ENCODE peak calls at places on chromosomes 1 and 21, in seven cellular contexts. X is spleen, A is tibial artery, I is pancreas, L is osteoblast, H is neural progenitor cell, P is left ventricle myocardium inferior. O is an unnamed sample.
A peak's percentile ranks its signal among the peaks of the same experiment; 100 is the strongest.

GRCh38 chr21:38472709-38473108 is 25.6 kb downstream of the ERG start:
- DNase-seq in A (no peak), P (no peak), I (no peak), X (peak; percentile 85), L (peak; percentile 45), H (no peak), O (no peak)

GRCh38 chr21:46038871-46039397 is 57.4 kb downstream of the COL6A1 start:
- DNase-seq in L (peak; percentile 99), X (peak; percentile 85), H (no peak), I (peak; percentile 34), A (no peak), P (peak; percentile 76), O (peak; percentile 87)

GRCh38 chr1:223738465-223739365 is 26.4 kb downstream of the CAPN2 start:
- DNase-seq in H (no peak), P (no peak), A (no peak), I (peak; percentile 53), L (peak; percentile 60), X (no peak), O (no peak)

GRCh38 chr1:34926156-34926555 is 3.3 kb downstream of the DLGAP3 start:
- DNase-seq in X (no peak), P (no peak), L (peak; percentile 65), H (no peak), A (no peak), I (no peak), O (no peak)

GRCh38 chr21:35649186-35649585 is 411.1 kb downstream of the SETD4 start:
- DNase-seq in A (no peak), I (no peak), P (no peak), X (no peak), L (peak; percentile 78), H (no peak), O (no peak)

GRCh38 chr1:167090289-167090942 is at the start of gene GPA33:
- DNase-seq in I (no peak), P (no peak), X (no peak), A (no peak), L (no peak), H (no peak), O (no peak)

GRCh38 chr1:29238601-29238964 is 2.3 kb downstream of the PTPRU start:
- DNase-seq in X (no peak), I (no peak), A (no peak), P (no peak), H (no peak), L (no peak), O (no peak)

GRCh38 chr1:246113555-246114095 is 393.5 kb downstream of the SMYD3 start:
- DNase-seq in H (no peak), X (no peak), L (no peak), P (no peak), I (no peak), A (no peak), O (no peak)

GRCh38 chr1:52554756-52555155 is 1.9 kb upstream of the TUT4 start:
- DNase-seq in A (no peak), I (no peak), H (peak; percentile 42), X (no peak), P (no peak), L (no peak), O (no peak)

GRCh38 chr1:209353097-209353496 is 230.4 kb upstream of the CAMK1G start:
- DNase-seq in A (no peak), I (no peak), H (no peak), L (no peak), X (no peak), P (no peak), O (no peak)

GRCh38 chr1:29576510-29576909 is 340.2 kb downstream of the PTPRU start:
- DNase-seq in X (no peak), A (no peak), H (no peak), P (no peak), I (no peak), L (no peak), O (no peak)

GRCh38 chr1:29822895-29823294 is 586.6 kb downstream of the PTPRU start:
- DNase-seq in A (no peak), H (no peak), L (no peak), I (no peak), X (no peak), P (no peak), O (no peak)

GRCh38 chr1:150397392-150398032 is 33.6 kb downstream of the RPRD2 start:
- DNase-seq in X (no peak), P (no peak), H (no peak), I (no peak), L (no peak), A (no peak), O (no peak)

GRCh38 chr1:172041689-172042088 is 200.4 kb downstream of the DNM3 start:
- DNase-seq in X (no peak), L (peak; percentile 22), I (no peak), A (no peak), P (no peak), H (no peak), O (no peak)

GRCh38 chr1:240399381-240399780 is 212.6 kb downstream of the GREM2 start:
- DNase-seq in X (no peak), A (no peak), L (peak; percentile 91), P (no peak), H (peak; percentile 15), I (no peak), O (no peak)

DNA sequence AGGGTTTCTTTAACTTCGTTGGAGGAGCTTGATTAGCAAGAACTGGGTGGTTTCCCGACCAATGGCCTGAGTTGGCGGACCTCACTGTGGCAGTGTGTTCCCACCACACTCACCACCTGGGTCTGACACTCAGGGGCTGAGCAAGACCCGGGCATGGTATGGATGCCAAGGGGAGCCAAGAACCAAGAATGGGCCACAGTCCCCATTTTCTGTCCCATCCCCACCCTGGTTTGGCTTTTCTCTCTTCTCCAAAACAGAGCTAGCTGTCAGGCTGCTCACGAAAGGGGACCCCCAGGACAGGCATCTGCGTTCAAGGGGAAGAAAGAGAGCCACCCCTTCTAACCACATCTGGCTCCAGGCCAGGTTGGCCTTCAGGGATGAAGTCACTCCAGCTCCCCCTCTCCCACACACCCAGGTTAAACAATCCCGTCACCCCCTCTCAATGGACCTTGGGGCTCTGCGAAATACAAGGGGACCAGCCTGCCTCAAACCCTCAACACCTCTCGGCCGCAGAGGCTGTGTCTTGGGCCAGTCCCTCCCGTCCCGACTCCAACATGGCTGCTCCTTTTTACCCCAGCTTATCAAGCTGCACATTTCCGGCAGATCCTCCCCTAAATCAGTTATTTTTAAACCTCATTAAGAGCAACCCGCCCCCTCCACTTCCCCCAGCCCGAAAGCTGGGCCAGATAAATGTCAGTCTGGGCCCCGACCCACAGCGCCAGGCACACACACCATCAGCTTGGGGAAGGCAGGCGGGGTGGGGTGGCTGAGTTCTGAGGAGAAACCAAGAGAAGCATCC is 3.4 kb downstream of the TAGLN2 start:
- DNase-seq in H (no peak), X (peak; percentile 82), I (no peak), L (peak; percentile 58), P (no peak), A (no peak), O (no peak)
- H3K36me3 ChIP-seq in H (no peaks in the 10 kb centered on the region), X (peaks cover 35% of the 10 kb centered on the region), I (peaks cover 17% of the 10 kb centered on the region), L (peaks cover 27% of the 10 kb centered on the region), P (peaks cover 40% of the 10 kb centered on the region), A (peaks cover 35% of the 10 kb centered on the region), O (peaks cover 21% of the 10 kb centered on the region)

GRCh38 chr1:179128520-179128919 is 46.6 kb downstream of the TOR3A start:
- DNase-seq in X (no peak), I (no peak), P (no peak), L (no peak), A (no peak), H (no peak), O (no peak)

GRCh38 chr1:179127163-179127895 is 45.5 kb downstream of the TOR3A start:
- DNase-seq in P (no peak), A (no peak), H (no peak), X (no peak), L (no peak), I (no peak), O (no peak)

GRCh38 chr1:179124866-179125265 is 43.0 kb downstream of the TOR3A start:
- DNase-seq in P (no peak), A (no peak), X (no peak), H (no peak), L (peak; percentile 82), I (no peak), O (no peak)

GRCh38 chr1:179126338-179127060 is 44.6 kb downstream of the TOR3A start:
- DNase-seq in X (no peak), A (peak; percentile 47), L (no peak), H (no peak), P (no peak), I (peak; percentile 31), O (peak; percentile 29)

DNA sequence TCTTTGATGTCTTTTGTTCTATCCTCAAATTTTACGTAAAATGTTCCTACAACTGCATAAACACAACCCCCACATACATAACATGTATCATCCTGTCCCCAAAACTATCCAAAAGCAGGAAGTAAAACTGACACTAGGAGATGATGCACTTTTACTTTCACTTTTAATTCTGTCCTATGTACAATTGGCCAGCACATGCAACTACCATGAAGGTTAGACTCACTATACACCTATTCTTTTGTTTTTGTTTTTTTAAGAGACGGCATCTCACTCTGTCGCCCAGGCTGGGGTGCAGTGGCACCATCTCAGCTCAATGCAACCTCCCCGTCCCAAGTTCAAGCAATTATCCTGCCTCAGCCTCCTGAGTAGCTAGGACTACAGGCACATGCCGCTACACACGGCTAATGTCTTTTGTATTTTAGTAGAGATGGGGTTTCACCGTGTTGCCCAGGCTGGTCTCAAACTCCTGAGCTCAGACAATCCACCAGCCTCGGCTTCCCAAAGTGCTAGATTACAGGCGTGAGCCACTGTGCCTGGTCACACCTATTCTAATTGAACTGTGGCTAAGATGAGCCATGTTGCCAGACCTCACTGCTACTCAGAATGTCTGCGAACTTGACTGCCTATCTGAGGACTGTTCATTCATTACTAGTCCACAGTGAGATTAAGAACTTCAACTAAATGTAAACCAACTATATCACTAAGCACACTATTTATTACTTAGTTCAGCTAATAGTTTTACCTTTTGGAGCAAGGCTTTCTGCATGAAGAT is 48.0 kb downstream of the TOR3A start:
- DNase-seq in X (no peak), H (no peak), P (no peak), L (no peak), I (no peak), A (no peak), O (no peak)
- H3K27ac ChIP-seq in X (peak overlapping the region; percentile 88), H (no peak overlapping the region), P (peak overlapping the region; percentile 77), L (peak overlapping the region; percentile 84), I (peak overlapping the region; percentile 57), A (peak overlapping the region; percentile 38), O (peak overlapping the region; percentile 31)

GRCh38 chr1:203326830-203327683 is 21.7 kb downstream of the BTG2 start:
- DNase-seq in P (peak; percentile 93), L (peak; percentile 99), H (peak; percentile 97), A (peak; percentile 92), X (peak; percentile 98), I (peak; percentile 95), O (peak; percentile 96)
- H3K4me1 ChIP-seq in P (peaks cover 63% of the 10 kb centered on the region), L (peaks cover 8% of the 10 kb centered on the region), H (peaks cover 63% of the 10 kb centered on the region), A (no peaks in the 10 kb centered on the region), X (peaks cover 66% of the 10 kb centered on the region), I (peaks cover 63% of the 10 kb centered on the region), O (peaks cover 29% of the 10 kb centered on the region)

DNA sequence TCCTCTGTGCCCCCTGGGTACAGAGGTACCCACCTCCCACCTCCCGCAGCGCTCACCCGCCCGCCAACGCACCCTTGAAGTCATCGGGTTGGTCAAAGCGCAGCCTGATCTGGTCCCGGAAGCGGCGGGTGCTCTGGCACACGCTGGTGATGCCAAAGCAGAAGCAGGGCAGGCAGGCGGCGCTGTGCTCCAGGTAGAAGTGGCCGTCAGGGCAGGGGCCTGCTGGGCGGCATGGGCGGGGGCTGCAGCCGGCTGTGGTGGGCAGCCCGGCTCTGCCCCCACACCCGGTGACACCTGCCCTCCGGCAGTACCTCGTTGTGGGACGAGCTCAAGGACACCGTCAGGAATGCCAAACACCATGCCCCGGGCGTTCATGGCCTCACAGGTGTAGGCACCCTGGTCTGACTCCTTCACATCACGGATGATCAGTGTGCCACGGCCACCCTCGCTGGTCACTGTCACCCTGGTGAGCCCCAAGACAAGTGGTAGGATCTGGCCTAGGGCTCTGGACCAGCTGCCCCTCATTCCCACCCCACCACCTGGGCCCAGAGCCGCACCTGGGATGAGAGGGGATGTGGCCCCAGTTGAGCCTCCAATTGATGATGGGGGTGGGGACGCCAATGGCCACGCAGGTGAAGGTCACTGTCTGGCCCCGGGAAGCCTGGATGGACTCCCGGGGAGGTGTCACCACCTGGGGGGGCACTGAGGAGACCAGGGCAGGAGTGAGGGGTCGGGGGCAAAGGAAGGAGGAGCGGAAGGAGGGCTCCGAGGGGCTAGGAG is 52.5 kb downstream of the HSPG2 start:
- DNase-seq in P (no peak), X (peak; percentile 68), A (no peak), L (no peak), H (no peak), I (no peak), O (peak; percentile 55)
- H3K36me3 ChIP-seq in P (peaks cover 87% of the 10 kb centered on the region), X (peaks cover 27% of the 10 kb centered on the region), A (peaks cover 100% of the 10 kb centered on the region), L (peaks cover 96% of the 10 kb centered on the region), H (no peaks in the 10 kb centered on the region), I (peaks cover 6% of the 10 kb centered on the region), O (peaks cover 97% of the 10 kb centered on the region)